ENCODE peak calls at places on chromosomes 4 and X, in five cellular contexts. One of them, this sample, is unnamed.

GRCh38 chr4:151649461-151649860 is 111.3 kb downstream of the GATB start:
- DNase-seq in sciatic nerve: no peak
- DNase-seq in HFF-Myc: no peak
- DNase-seq in HTR-8/SVneo: no peak
- DNase-seq in NCI-H1105: no peak
- DNase-seq in this sample: no peak

GRCh38 chr4:159358226-159358625 is 255.3 kb downstream of the RAPGEF2 start:
- DNase-seq in NCI-H1105: no peak
- DNase-seq in HFF-Myc: peak
- DNase-seq in sciatic nerve: no peak
- DNase-seq in HTR-8/SVneo: peak
- DNase-seq in this sample: no peak

GRCh38 chr4:54433686-54434085 is 204.6 kb downstream of the PDGFRA start:
- DNase-seq in sciatic nerve: no peak
- DNase-seq in NCI-H1105: no peak
- DNase-seq in HFF-Myc: no peak
- DNase-seq in HTR-8/SVneo: no peak
- DNase-seq in this sample: peak

GRCh38 chr4:128288689-128289106 is 1.1 kb upstream of the PGRMC2 start:
- DNase-seq in NCI-H1105: peak
- DNase-seq in sciatic nerve: no peak
- DNase-seq in HFF-Myc: no peak
- DNase-seq in HTR-8/SVneo: no peak
- DNase-seq in this sample: peak

GRCh38 chrX:25083661-25084060 is 67.9 kb upstream of the ARX start:
- DNase-seq in HTR-8/SVneo: no peak
- DNase-seq in HFF-Myc: no peak
- DNase-seq in NCI-H1105: no peak
- DNase-seq in sciatic nerve: no peak
- DNase-seq in this sample: no peak

GRCh38 chr4:108453366-108453765 is 167.0 kb upstream of the RPL34 start:
- DNase-seq in sciatic nerve: no peak
- DNase-seq in HFF-Myc: no peak
- DNase-seq in HTR-8/SVneo: no peak
- DNase-seq in NCI-H1105: no peak
- DNase-seq in this sample: no peak

GRCh38 chrX:111318901-111319300 is 48.6 kb upstream of the CAPN6 start:
- DNase-seq in NCI-H1105: no peak
- DNase-seq in HTR-8/SVneo: no peak
- DNase-seq in HFF-Myc: no peak
- DNase-seq in sciatic nerve: no peak
- DNase-seq in this sample: no peak

GRCh38 chr4:16259531-16260246 is 33.4 kb upstream of the TAPT1 start:
- DNase-seq in HTR-8/SVneo: no peak
- DNase-seq in NCI-H1105: no peak
- DNase-seq in HFF-Myc: no peak
- DNase-seq in sciatic nerve: no peak
- DNase-seq in this sample: no peak

GRCh38 chr4:163544407-163545038 is 50.0 kb downstream of the TMA16 start:
- DNase-seq in HTR-8/SVneo: peak
- DNase-seq in NCI-H1105: peak
- DNase-seq in HFF-Myc: no peak
- DNase-seq in sciatic nerve: peak
- DNase-seq in this sample: peak

GRCh38 chr4:69322055-69322454 is 41.8 kb downstream of the UGT2B28 start:
- DNase-seq in sciatic nerve: no peak
- DNase-seq in HFF-Myc: no peak
- DNase-seq in HTR-8/SVneo: no peak
- DNase-seq in NCI-H1105: no peak
- DNase-seq in this sample: no peak

GRCh38 chr4:98447648-98448047 is 186.5 kb downstream of the RAP1GDS1 start:
- DNase-seq in sciatic nerve: no peak
- DNase-seq in HTR-8/SVneo: no peak
- DNase-seq in HFF-Myc: no peak
- DNase-seq in NCI-H1105: no peak
- DNase-seq in this sample: no peak

GRCh38 chrX:53116101-53116500 is 22.2 kb downstream of the KANTR start:
- DNase-seq in sciatic nerve: no peak
- DNase-seq in NCI-H1105: no peak
- DNase-seq in HTR-8/SVneo: no peak
- DNase-seq in HFF-Myc: no peak
- DNase-seq in this sample: peak

GRCh38 chrX:117998171-117998570 is 118.4 kb downstream of the KLHL13 start:
- DNase-seq in HTR-8/SVneo: no peak
- DNase-seq in HFF-Myc: no peak
- DNase-seq in NCI-H1105: no peak
- DNase-seq in sciatic nerve: no peak
- DNase-seq in this sample: no peak

GRCh38 chr4:144734522-144734921 is 88.6 kb downstream of the HHIP start:
- DNase-seq in HTR-8/SVneo: peak
- DNase-seq in HFF-Myc: peak
- DNase-seq in sciatic nerve: no peak
- DNase-seq in NCI-H1105: no peak
- DNase-seq in this sample: peak

GRCh38 chr4:44210750-44211149 is 237.9 kb downstream of the KCTD8 start:
- DNase-seq in sciatic nerve: no peak
- DNase-seq in HFF-Myc: no peak
- DNase-seq in NCI-H1105: no peak
- DNase-seq in HTR-8/SVneo: no peak
- DNase-seq in this sample: no peak

GRCh38 chr4:114400531-114400930 is 198.1 kb upstream of the UGT8 start:
- DNase-seq in sciatic nerve: no peak
- DNase-seq in HTR-8/SVneo: no peak
- DNase-seq in NCI-H1105: peak
- DNase-seq in HFF-Myc: no peak
- DNase-seq in this sample: no peak

GRCh38 chr4:140047017-140047640 is 106.9 kb downstream of the MAML3 start:
- DNase-seq in HFF-Myc: no peak
- DNase-seq in NCI-H1105: no peak
- DNase-seq in sciatic nerve: no peak
- DNase-seq in HTR-8/SVneo: no peak
- DNase-seq in this sample: no peak

GRCh38 chr4:139815646-139816601 is 150.3 kb downstream of the MGST2 start:
- DNase-seq in HFF-Myc: peak
- DNase-seq in HTR-8/SVneo: peak
- DNase-seq in NCI-H1105: no peak
- DNase-seq in sciatic nerve: peak
- DNase-seq in this sample: no peak

This sample was measured in ACHN.